ENCODE peak calls at places on chromosomes 2 and 18, in five cellular contexts. One of them, this sample, is unnamed.

GRCh38 chr18:79988925-79989361 is 580 bp upstream of the TXNL4A start:
- DNase-seq in activated T-helper 1 cell treated with anti-CD3 and anti-CD28 coated beads, Interleukin-12 subunit alpha, Interleukin-12 subunit beta, Interleukin-2, Interleukin-4 antibody, amounts not matched to agents 30 ng/mL and 10 ng/mL and 1 ng/mL, durations not matched to agents 14 hours and 24 hours and 36 hours: no peak
- DNase-seq in CD14-positive monocyte: no peak
- DNase-seq in stimulated activated CD4-positive, alpha-beta T cell treated with anti-CD3 and anti-CD28 coated beads, Interleukin-15, amount 100 ng/mL, for 24 hours: peak; percentile 21
- DNase-seq in T-helper 9 cell: no peak
- DNase-seq in this sample: no peak

GRCh38 chr2:74186038-74186437 is 7.4 kb upstream of the MOB1A start:
- DNase-seq in activated T-helper 1 cell treated with anti-CD3 and anti-CD28 coated beads, Interleukin-12 subunit alpha, Interleukin-12 subunit beta, Interleukin-2, Interleukin-4 antibody, amounts not matched to agents 30 ng/mL and 10 ng/mL and 1 ng/mL, durations not matched to agents 14 hours and 24 hours and 36 hours: peak; percentile 77
- DNase-seq in CD14-positive monocyte: peak; percentile 90
- DNase-seq in stimulated activated CD4-positive, alpha-beta T cell treated with anti-CD3 and anti-CD28 coated beads, Interleukin-15, amount 100 ng/mL, for 24 hours: peak; percentile 60
- DNase-seq in T-helper 9 cell: no peak
- DNase-seq in this sample: peak; percentile 91

GRCh38 chr2:25314514-25315315 is 27.0 kb downstream of the DNMT3A start:
- DNase-seq in activated T-helper 1 cell treated with anti-CD3 and anti-CD28 coated beads, Interleukin-12 subunit alpha, Interleukin-12 subunit beta, Interleukin-2, Interleukin-4 antibody, amounts not matched to agents 30 ng/mL and 10 ng/mL and 1 ng/mL, durations not matched to agents 14 hours and 24 hours and 36 hours: peak; percentile 80
- DNase-seq in CD14-positive monocyte: peak; percentile 61
- DNase-seq in stimulated activated CD4-positive, alpha-beta T cell treated with anti-CD3 and anti-CD28 coated beads, Interleukin-15, amount 100 ng/mL, for 24 hours: peak; percentile 98
- DNase-seq in T-helper 9 cell: peak; percentile 57
- DNase-seq in this sample: peak; percentile 78

GRCh38 chr2:236040600-236041328 is 127.4 kb downstream of the GBX2 start:
- DNase-seq in activated T-helper 1 cell treated with anti-CD3 and anti-CD28 coated beads, Interleukin-12 subunit alpha, Interleukin-12 subunit beta, Interleukin-2, Interleukin-4 antibody, amounts not matched to agents 30 ng/mL and 10 ng/mL and 1 ng/mL, durations not matched to agents 14 hours and 24 hours and 36 hours: no peak
- DNase-seq in CD14-positive monocyte: no peak
- DNase-seq in stimulated activated CD4-positive, alpha-beta T cell treated with anti-CD3 and anti-CD28 coated beads, Interleukin-15, amount 100 ng/mL, for 24 hours: no peak
- DNase-seq in T-helper 9 cell: no peak
- DNase-seq in this sample: peak; percentile 15

GRCh38 chr2:120934891-120935338 is 199.2 kb downstream of the GLI2 start:
- DNase-seq in activated T-helper 1 cell treated with anti-CD3 and anti-CD28 coated beads, Interleukin-12 subunit alpha, Interleukin-12 subunit beta, Interleukin-2, Interleukin-4 antibody, amounts not matched to agents 30 ng/mL and 10 ng/mL and 1 ng/mL, durations not matched to agents 14 hours and 24 hours and 36 hours: no peak
- DNase-seq in CD14-positive monocyte: no peak
- DNase-seq in stimulated activated CD4-positive, alpha-beta T cell treated with anti-CD3 and anti-CD28 coated beads, Interleukin-15, amount 100 ng/mL, for 24 hours: no peak
- DNase-seq in T-helper 9 cell: no peak
- DNase-seq in this sample: no peak

GRCh38 chr2:80102026-80102425 is 202.5 kb downstream of the LRRTM1 start:
- DNase-seq in activated T-helper 1 cell treated with anti-CD3 and anti-CD28 coated beads, Interleukin-12 subunit alpha, Interleukin-12 subunit beta, Interleukin-2, Interleukin-4 antibody, amounts not matched to agents 30 ng/mL and 10 ng/mL and 1 ng/mL, durations not matched to agents 14 hours and 24 hours and 36 hours: no peak
- DNase-seq in CD14-positive monocyte: no peak
- DNase-seq in stimulated activated CD4-positive, alpha-beta T cell treated with anti-CD3 and anti-CD28 coated beads, Interleukin-15, amount 100 ng/mL, for 24 hours: no peak
- DNase-seq in T-helper 9 cell: no peak
- DNase-seq in this sample: no peak

GRCh38 chr18:55097406-55098170 is 138.3 kb upstream of the CCDC68 start:
- DNase-seq in activated T-helper 1 cell treated with anti-CD3 and anti-CD28 coated beads, Interleukin-12 subunit alpha, Interleukin-12 subunit beta, Interleukin-2, Interleukin-4 antibody, amounts not matched to agents 30 ng/mL and 10 ng/mL and 1 ng/mL, durations not matched to agents 14 hours and 24 hours and 36 hours: no peak
- DNase-seq in CD14-positive monocyte: no peak
- DNase-seq in stimulated activated CD4-positive, alpha-beta T cell treated with anti-CD3 and anti-CD28 coated beads, Interleukin-15, amount 100 ng/mL, for 24 hours: no peak
- DNase-seq in T-helper 9 cell: no peak
- DNase-seq in this sample: no peak

GRCh38 chr2:12982149-12982584 is 265.4 kb downstream of the TRIB2 start:
- DNase-seq in activated T-helper 1 cell treated with anti-CD3 and anti-CD28 coated beads, Interleukin-12 subunit alpha, Interleukin-12 subunit beta, Interleukin-2, Interleukin-4 antibody, amounts not matched to agents 30 ng/mL and 10 ng/mL and 1 ng/mL, durations not matched to agents 14 hours and 24 hours and 36 hours: no peak
- DNase-seq in CD14-positive monocyte: no peak
- DNase-seq in stimulated activated CD4-positive, alpha-beta T cell treated with anti-CD3 and anti-CD28 coated beads, Interleukin-15, amount 100 ng/mL, for 24 hours: no peak
- DNase-seq in T-helper 9 cell: no peak
- DNase-seq in this sample: no peak

GRCh38 chr2:45944075-45944474 is 292.6 kb downstream of the PRKCE start:
- DNase-seq in activated T-helper 1 cell treated with anti-CD3 and anti-CD28 coated beads, Interleukin-12 subunit alpha, Interleukin-12 subunit beta, Interleukin-2, Interleukin-4 antibody, amounts not matched to agents 30 ng/mL and 10 ng/mL and 1 ng/mL, durations not matched to agents 14 hours and 24 hours and 36 hours: no peak
- DNase-seq in CD14-positive monocyte: no peak
- DNase-seq in stimulated activated CD4-positive, alpha-beta T cell treated with anti-CD3 and anti-CD28 coated beads, Interleukin-15, amount 100 ng/mL, for 24 hours: no peak
- DNase-seq in T-helper 9 cell: no peak
- DNase-seq in this sample: no peak

GRCh38 chr18:32911660-32912284 is 138.9 kb upstream of the KLHL14 start:
- DNase-seq in activated T-helper 1 cell treated with anti-CD3 and anti-CD28 coated beads, Interleukin-12 subunit alpha, Interleukin-12 subunit beta, Interleukin-2, Interleukin-4 antibody, amounts not matched to agents 30 ng/mL and 10 ng/mL and 1 ng/mL, durations not matched to agents 14 hours and 24 hours and 36 hours: no peak
- DNase-seq in CD14-positive monocyte: no peak
- DNase-seq in stimulated activated CD4-positive, alpha-beta T cell treated with anti-CD3 and anti-CD28 coated beads, Interleukin-15, amount 100 ng/mL, for 24 hours: no peak
- DNase-seq in T-helper 9 cell: no peak
- DNase-seq in this sample: no peak

GRCh38 chr2:221500501-221501209 is 71.4 kb downstream of the EPHA4 start:
- DNase-seq in activated T-helper 1 cell treated with anti-CD3 and anti-CD28 coated beads, Interleukin-12 subunit alpha, Interleukin-12 subunit beta, Interleukin-2, Interleukin-4 antibody, amounts not matched to agents 30 ng/mL and 10 ng/mL and 1 ng/mL, durations not matched to agents 14 hours and 24 hours and 36 hours: no peak
- DNase-seq in CD14-positive monocyte: no peak
- DNase-seq in stimulated activated CD4-positive, alpha-beta T cell treated with anti-CD3 and anti-CD28 coated beads, Interleukin-15, amount 100 ng/mL, for 24 hours: no peak
- DNase-seq in T-helper 9 cell: no peak
- DNase-seq in this sample: no peak

GRCh38 chr2:47334356-47335136 is 68.4 kb upstream of the MSH2 start:
- DNase-seq in activated T-helper 1 cell treated with anti-CD3 and anti-CD28 coated beads, Interleukin-12 subunit alpha, Interleukin-12 subunit beta, Interleukin-2, Interleukin-4 antibody, amounts not matched to agents 30 ng/mL and 10 ng/mL and 1 ng/mL, durations not matched to agents 14 hours and 24 hours and 36 hours: no peak
- DNase-seq in CD14-positive monocyte: no peak
- DNase-seq in stimulated activated CD4-positive, alpha-beta T cell treated with anti-CD3 and anti-CD28 coated beads, Interleukin-15, amount 100 ng/mL, for 24 hours: no peak
- DNase-seq in T-helper 9 cell: no peak
- DNase-seq in this sample: no peak

GRCh38 chr2:218406949-218407703 is 7.5 kb downstream of the CTDSP1 start:
- DNase-seq in activated T-helper 1 cell treated with anti-CD3 and anti-CD28 coated beads, Interleukin-12 subunit alpha, Interleukin-12 subunit beta, Interleukin-2, Interleukin-4 antibody, amounts not matched to agents 30 ng/mL and 10 ng/mL and 1 ng/mL, durations not matched to agents 14 hours and 24 hours and 36 hours: peak; percentile 34
- DNase-seq in CD14-positive monocyte: peak; percentile 45
- DNase-seq in stimulated activated CD4-positive, alpha-beta T cell treated with anti-CD3 and anti-CD28 coated beads, Interleukin-15, amount 100 ng/mL, for 24 hours: peak; percentile 82
- DNase-seq in T-helper 9 cell: peak; percentile 48
- DNase-seq in this sample: no peak

GRCh38 chr2:239937866-239938640 is 87.1 kb downstream of the NDUFA10 start:
- DNase-seq in activated T-helper 1 cell treated with anti-CD3 and anti-CD28 coated beads, Interleukin-12 subunit alpha, Interleukin-12 subunit beta, Interleukin-2, Interleukin-4 antibody, amounts not matched to agents 30 ng/mL and 10 ng/mL and 1 ng/mL, durations not matched to agents 14 hours and 24 hours and 36 hours: no peak
- DNase-seq in CD14-positive monocyte: peak; percentile 49
- DNase-seq in stimulated activated CD4-positive, alpha-beta T cell treated with anti-CD3 and anti-CD28 coated beads, Interleukin-15, amount 100 ng/mL, for 24 hours: no peak
- DNase-seq in T-helper 9 cell: no peak
- DNase-seq in this sample: peak; percentile 45

GRCh38 chr2:168255103-168255502 is 7.7 kb upstream of the STK39 start:
- DNase-seq in activated T-helper 1 cell treated with anti-CD3 and anti-CD28 coated beads, Interleukin-12 subunit alpha, Interleukin-12 subunit beta, Interleukin-2, Interleukin-4 antibody, amounts not matched to agents 30 ng/mL and 10 ng/mL and 1 ng/mL, durations not matched to agents 14 hours and 24 hours and 36 hours: no peak
- DNase-seq in CD14-positive monocyte: no peak
- DNase-seq in stimulated activated CD4-positive, alpha-beta T cell treated with anti-CD3 and anti-CD28 coated beads, Interleukin-15, amount 100 ng/mL, for 24 hours: no peak
- DNase-seq in T-helper 9 cell: no peak
- DNase-seq in this sample: no peak

GRCh38 chr2:130828461-130828860 is 8.3 kb upstream of the ARHGEF4 start:
- DNase-seq in activated T-helper 1 cell treated with anti-CD3 and anti-CD28 coated beads, Interleukin-12 subunit alpha, Interleukin-12 subunit beta, Interleukin-2, Interleukin-4 antibody, amounts not matched to agents 30 ng/mL and 10 ng/mL and 1 ng/mL, durations not matched to agents 14 hours and 24 hours and 36 hours: no peak
- DNase-seq in CD14-positive monocyte: no peak
- DNase-seq in stimulated activated CD4-positive, alpha-beta T cell treated with anti-CD3 and anti-CD28 coated beads, Interleukin-15, amount 100 ng/mL, for 24 hours: no peak
- DNase-seq in T-helper 9 cell: no peak
- DNase-seq in this sample: no peak

GRCh38 chr18:76365561-76365960 is 129.5 kb downstream of the ZNF516 start:
- DNase-seq in activated T-helper 1 cell treated with anti-CD3 and anti-CD28 coated beads, Interleukin-12 subunit alpha, Interleukin-12 subunit beta, Interleukin-2, Interleukin-4 antibody, amounts not matched to agents 30 ng/mL and 10 ng/mL and 1 ng/mL, durations not matched to agents 14 hours and 24 hours and 36 hours: no peak
- DNase-seq in CD14-positive monocyte: no peak
- DNase-seq in stimulated activated CD4-positive, alpha-beta T cell treated with anti-CD3 and anti-CD28 coated beads, Interleukin-15, amount 100 ng/mL, for 24 hours: no peak
- DNase-seq in T-helper 9 cell: no peak
- DNase-seq in this sample: no peak

GRCh38 chr2:225013432-225014048 is 28.7 kb downstream of the DOCK10 start:
- DNase-seq in activated T-helper 1 cell treated with anti-CD3 and anti-CD28 coated beads, Interleukin-12 subunit alpha, Interleukin-12 subunit beta, Interleukin-2, Interleukin-4 antibody, amounts not matched to agents 30 ng/mL and 10 ng/mL and 1 ng/mL, durations not matched to agents 14 hours and 24 hours and 36 hours: no peak
- DNase-seq in CD14-positive monocyte: no peak
- DNase-seq in stimulated activated CD4-positive, alpha-beta T cell treated with anti-CD3 and anti-CD28 coated beads, Interleukin-15, amount 100 ng/mL, for 24 hours: no peak
- DNase-seq in T-helper 9 cell: no peak
- DNase-seq in this sample: no peak

GRCh38 chr18:61876899-61877298 is 15.9 kb downstream of the RNF152 start:
- DNase-seq in activated T-helper 1 cell treated with anti-CD3 and anti-CD28 coated beads, Interleukin-12 subunit alpha, Interleukin-12 subunit beta, Interleukin-2, Interleukin-4 antibody, amounts not matched to agents 30 ng/mL and 10 ng/mL and 1 ng/mL, durations not matched to agents 14 hours and 24 hours and 36 hours: no peak
- DNase-seq in CD14-positive monocyte: no peak
- DNase-seq in stimulated activated CD4-positive, alpha-beta T cell treated with anti-CD3 and anti-CD28 coated beads, Interleukin-15, amount 100 ng/mL, for 24 hours: no peak
- DNase-seq in T-helper 9 cell: no peak
- DNase-seq in this sample: no peak

GRCh38 chr2:70928366-70928765 is 7.3 kb upstream of the ATP6V1B1 start:
- DNase-seq in activated T-helper 1 cell treated with anti-CD3 and anti-CD28 coated beads, Interleukin-12 subunit alpha, Interleukin-12 subunit beta, Interleukin-2, Interleukin-4 antibody, amounts not matched to agents 30 ng/mL and 10 ng/mL and 1 ng/mL, durations not matched to agents 14 hours and 24 hours and 36 hours: no peak
- DNase-seq in CD14-positive monocyte: no peak
- DNase-seq in stimulated activated CD4-positive, alpha-beta T cell treated with anti-CD3 and anti-CD28 coated beads, Interleukin-15, amount 100 ng/mL, for 24 hours: no peak
- DNase-seq in T-helper 9 cell: no peak
- DNase-seq in this sample: no peak

This sample was measured in natural killer cell treated with Interleukin-12 subunit alpha and Interleukin-12 subunit beta and Interleukin-15 and Interleukin-18, amount 100 ng/mL, for 72 hours.